ENCODE peak calls at places on chromosome 18, in eight cellular contexts. L is osteocyte; J is effector CD8-positive, alpha-beta T cell; C is SJCRH30; H is EL; N is AG08395; V is GM23248; E is astrocyte of the cerebellum. A is an unnamed sample.

GRCh38 chr18:58249677-58250076 is 205.7 kb downstream of the NEDD4L start:
- DNase-seq in V (peak), J (no peak), E (no peak), L (no peak), H (no peak), N (peak), C (no peak), A (no peak)

GRCh38 chr18:57784816-57785144 is 18.3 kb downstream of the ATP8B1 start:
- DNase-seq in N (no peak), C (no peak), H (no peak), V (no peak), E (no peak), L (no peak), J (no peak), A (no peak)

GRCh38 chr18:30501594-30501993 is 540.9 kb downstream of the DSC3 start:
- DNase-seq in L (no peak), E (no peak), N (no peak), C (no peak), H (no peak), J (no peak), V (no peak), A (no peak)

GRCh38 chr18:76932026-76932819 is 109.9 kb downstream of the ZNF236 start:
- DNase-seq in V (peak), J (no peak), L (no peak), N (peak), H (no peak), C (no peak), E (no peak), A (no peak)

GRCh38 chr18:79944746-79945117 is 6.7 kb downstream of the SLC66A2 start:
- DNase-seq in E (no peak), N (no peak), H (no peak), J (peak), C (no peak), L (no peak), V (no peak), A (no peak)

GRCh38 chr18:31566576-31567306 is 24.9 kb upstream of the TTR start:
- DNase-seq in C (no peak), H (no peak), E (no peak), J (no peak), V (no peak), N (no peak), L (no peak), A (no peak)

GRCh38 chr18:13137939-13138821 is 80.4 kb upstream of the LDLRAD4 start:
- DNase-seq in V (peak), C (no peak), L (no peak), J (peak), E (no peak), N (peak), H (peak), A (peak)

GRCh38 chr18:48310353-48310752 is 98.8 kb downstream of the ZBTB7C start:
- DNase-seq in H (no peak), J (no peak), V (no peak), E (no peak), N (no peak), C (no peak), L (no peak), A (no peak)

GRCh38 chr18:57698571-57699276 is 77.1 kb upstream of the NARS1 start:
- DNase-seq in H (no peak), C (peak), N (peak), E (peak), J (no peak), L (no peak), V (peak), A (no peak)

GRCh38 chr18:10032331-10032979 is 118.6 kb downstream of the VAPA start:
- DNase-seq in N (no peak), H (no peak), J (peak), E (no peak), C (no peak), L (no peak), V (no peak), A (peak)

GRCh38 chr18:22505136-22505535 is 87.4 kb upstream of the CTAGE1 start:
- DNase-seq in E (no peak), N (peak), V (peak), H (peak), J (no peak), C (no peak), L (no peak), A (no peak)

A was measured in GM12891.